ENCODE peak calls at places on chromosomes 16 and 17, in four cellular contexts. P is naive B cell; W is HTR-8/SVneo; O is stimulated activated CD8-positive, alpha-beta memory T cell treated with anti-CD3 and anti-CD28 coated beads, Interleukin-2, amount 100 ng/mL, for 1 hour. U is an unnamed sample.

GRCh38 chr16:26542198-26542597 is 524.5 kb upstream of the C16orf82 start:
- DNase-seq in P (no peak), W (no peak), O (no peak), U (no peak)

GRCh38 chr16:29306953-29307597 is 99.4 kb downstream of the NPIPB11 start:
- DNase-seq in P (no peak), W (no peak), O (no peak), U (no peak)

GRCh38 chr16:30565984-30566383 is 5.5 kb downstream of the ZNF688 start:
- DNase-seq in P (no peak), W (no peak), O (no peak), U (no peak)

GRCh38 chr17:33469911-33470310 is 176.8 kb upstream of the ASIC2 start:
- DNase-seq in P (no peak), W (peak), O (no peak), U (no peak)

GRCh38 chr17:49013311-49014205 is 16.4 kb downstream of the IGF2BP1 start:
- DNase-seq in P (no peak), W (no peak), O (no peak), U (peak)

GRCh38 chr16:72833491-72833890 is 214.4 kb downstream of the ZFHX3 start:
- DNase-seq in P (no peak), W (no peak), O (no peak), U (no peak)

GRCh38 chr17:74786411-74787097 is 10.4 kb upstream of the NAT9 start:
- DNase-seq in P (no peak), W (no peak), O (no peak), U (no peak)

GRCh38 chr16:1818873-1819525 is 7.6 kb downstream of the HAGH start:
- DNase-seq in P (no peak), W (no peak), O (no peak), U (no peak)

GRCh38 chr16:25868041-25868600 is 176.4 kb downstream of the HS3ST4 start:
- DNase-seq in P (no peak), W (no peak), O (no peak), U (peak)

GRCh38 chr17:44356241-44356640 is 7.4 kb downstream of the FAM171A2 start:
- DNase-seq in P (no peak), W (no peak), O (no peak), U (no peak)

GRCh38 chr17:49527927-49528651 is 33.0 kb downstream of the NGFR start:
- DNase-seq in P (no peak), W (no peak), O (no peak), U (no peak)

GRCh38 chr16:7397901-7398300 is 65.3 kb downstream of the RBFOX1 start:
- DNase-seq in P (no peak), W (no peak), O (no peak), U (no peak)

GRCh38 chr16:11625769-11626168 is 39.0 kb upstream of the LITAF start:
- DNase-seq in P (no peak), W (no peak), O (no peak), U (no peak)

GRCh38 chr16:5502467-5502869 is 404.9 kb upstream of the EEF2KMT start:
- DNase-seq in P (no peak), W (peak), O (no peak), U (peak)

GRCh38 chr16:83954577-83955016 is 1.6 kb downstream of the OSGIN1 start:
- DNase-seq in P (no peak), W (peak), O (no peak), U (no peak)

GRCh38 chr17:66541461-66542182 is 239.2 kb downstream of the PRKCA start:
- DNase-seq in P (no peak), W (no peak), O (no peak), U (peak)

GRCh38 chr17:7226721-7227710 is 7.3 kb downstream of the ACADVL start:
- DNase-seq in P (no peak), W (no peak), O (no peak), U (no peak)

U was measured in glutamatergic neuron.